ENCODE peak calls at places on chromosomes 5 and 9, in seven cellular contexts. H is ascending aorta, T is PC-9, I is ovary, J is kidney, S is adrenal gland, Y is RWPE1. D is an unnamed sample.
A peak's percentile ranks its signal among the peaks of the same experiment; 100 is the strongest.

GRCh38 chr9:134215709-134216448 is 51.5 kb upstream of the RNU6ATAC start:
- DNase-seq in T (no peak), J (peak; percentile 78), I (peak; percentile 42), H (no peak), S (peak; percentile 15), Y (no peak), D (no peak)

GRCh38 chr9:35533398-35533797 is 43.5 kb downstream of the RUSC2 start:
- DNase-seq in H (no peak), I (no peak), Y (no peak), T (no peak), S (no peak), J (no peak), D (no peak)

GRCh38 chr9:75431388-75431787 is 343.1 kb downstream of the OSTF1 start:
- DNase-seq in S (no peak), J (no peak), I (no peak), Y (no peak), T (no peak), H (no peak), D (no peak)

GRCh38 chr9:127218818-127219217 is 45.8 kb upstream of the GARNL3 start:
- DNase-seq in I (no peak), H (no peak), Y (no peak), J (peak; percentile 70), T (no peak), S (peak; percentile 6), D (no peak)

GRCh38 chr5:172802585-172803176 is 31.4 kb upstream of the ERGIC1 start:
- DNase-seq in J (no peak), H (no peak), T (no peak), I (no peak), Y (no peak), S (peak; percentile 65), D (no peak)

GRCh38 chr5:176870110-176870591 is 29.0 kb downstream of the HK3 start:
- DNase-seq in J (no peak), I (no peak), T (no peak), Y (peak; percentile 57), H (no peak), S (peak; percentile 76), D (no peak)

GRCh38 chr5:83523926-83524325 is 52.4 kb downstream of the VCAN start:
- DNase-seq in Y (no peak), H (no peak), T (no peak), I (no peak), S (no peak), J (no peak), D (no peak)

GRCh38 chr5:102283111-102283797 is 12.8 kb downstream of the SLCO4C1 start:
- DNase-seq in I (no peak), T (no peak), H (no peak), S (no peak), Y (no peak), J (no peak), D (no peak)

GRCh38 chr5:10173716-10174115 is 76.0 kb downstream of the ATPSCKMT start:
- DNase-seq in T (no peak), Y (no peak), I (no peak), S (no peak), J (no peak), H (no peak), D (no peak)

GRCh38 chr9:113633782-113634596 is 170.5 kb downstream of the RGS3 start:
- DNase-seq in J (no peak), Y (no peak), H (no peak), I (peak; percentile 17), T (no peak), S (peak; percentile 2), D (no peak)

GRCh38 chr5:33180900-33181299 is 259.9 kb upstream of the TARS1 start:
- DNase-seq in Y (peak; percentile 51), I (no peak), S (no peak), H (no peak), T (no peak), J (no peak), D (no peak)

GRCh38 chr5:1488882-1489680 is 34.7 kb downstream of the LPCAT1 start:
- DNase-seq in J (no peak), T (no peak), I (no peak), Y (peak; percentile 38), H (no peak), S (no peak), D (no peak)

GRCh38 chr5:143354025-143354424 is 49.5 kb downstream of the NR3C1 start:
- DNase-seq in S (no peak), J (no peak), H (no peak), Y (no peak), I (no peak), T (no peak), D (no peak)

GRCh38 chr9:123360161-123361085 is 4.4 kb downstream of the CRB2 start:
- DNase-seq in I (no peak), Y (no peak), T (no peak), H (no peak), J (no peak), S (peak; percentile 29), D (peak; percentile 74)

GRCh38 chr5:96125335-96125891 is 163.8 kb upstream of the ELL2 start:
- DNase-seq in Y (no peak), S (no peak), I (no peak), J (no peak), H (no peak), T (no peak), D (no peak)

GRCh38 chr9:36191290-36191645 is 547 bp downstream of the CLTA start:
- DNase-seq in T (no peak), H (no peak), J (no peak), I (no peak), Y (peak; percentile 23), S (peak; percentile 30), D (no peak)

GRCh38 chr5:154861946-154862345 is 3.5 kb downstream of the CNOT8 start:
- DNase-seq in T (no peak), Y (no peak), H (no peak), I (no peak), J (no peak), S (no peak), D (no peak)

GRCh38 chr9:135297716-135298075 is 181.9 kb upstream of the PPP1R26 start:
- DNase-seq in Y (no peak), S (no peak), I (no peak), J (peak; percentile 20), T (no peak), H (no peak), D (no peak)

GRCh38 chr9:76878933-76879332 is 27.0 kb downstream of the PRUNE2 start:
- DNase-seq in H (no peak), J (no peak), I (no peak), S (no peak), Y (no peak), T (no peak), D (no peak)

DNA sequence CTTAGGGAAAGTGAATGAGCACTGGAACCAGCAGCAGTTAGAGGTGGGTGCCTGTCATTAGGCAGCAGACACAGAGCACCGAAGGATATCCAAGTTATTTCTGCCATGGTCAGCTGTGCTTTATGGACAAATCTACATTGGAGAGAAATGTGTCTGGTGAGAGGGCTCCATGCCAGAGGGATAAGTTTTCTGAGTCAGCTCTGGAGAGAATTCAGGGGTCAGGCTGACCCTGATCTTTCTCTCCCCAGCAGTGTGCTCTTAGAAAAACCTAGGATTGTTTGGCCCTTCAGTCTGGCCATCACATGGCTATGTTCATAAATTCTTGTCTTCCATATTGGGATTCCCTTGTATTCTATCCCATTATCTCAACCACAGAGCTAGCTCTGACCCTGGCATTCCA is 8.9 kb upstream of the IL17B start:
- DNase-seq in H (no peak), Y (no peak), J (no peak), I (peak; percentile 69), S (peak; percentile 68), T (no peak), D (peak; percentile 80)
- H3K27ac ChIP-seq in H (peak overlapping the region; percentile 93), Y (no peak overlapping the region), J (no peak overlapping the region), I (peak overlapping the region; percentile 87), S (peak overlapping the region; percentile 45), T (no peak overlapping the region), D (peak overlapping the region; percentile 93)

GRCh38 chr9:1453636-1454035 is 403.5 kb downstream of the DMRT2 start:
- DNase-seq in J (no peak), Y (no peak), I (no peak), S (no peak), T (no peak), H (no peak), D (no peak)

GRCh38 chr9:1457460-1457859 is 407.3 kb downstream of the DMRT2 start:
- DNase-seq in J (no peak), S (no peak), Y (no peak), T (no peak), H (no peak), I (no peak), D (no peak)

GRCh38 chr9:1456301-1456999 is 406.3 kb downstream of the DMRT2 start:
- DNase-seq in I (no peak), H (no peak), J (no peak), Y (no peak), T (no peak), S (no peak), D (no peak)

GRCh38 chr9:1454211-1454979 is 404.2 kb downstream of the DMRT2 start:
- DNase-seq in H (no peak), I (no peak), Y (no peak), J (no peak), S (no peak), T (no peak), D (no peak)

DNA sequence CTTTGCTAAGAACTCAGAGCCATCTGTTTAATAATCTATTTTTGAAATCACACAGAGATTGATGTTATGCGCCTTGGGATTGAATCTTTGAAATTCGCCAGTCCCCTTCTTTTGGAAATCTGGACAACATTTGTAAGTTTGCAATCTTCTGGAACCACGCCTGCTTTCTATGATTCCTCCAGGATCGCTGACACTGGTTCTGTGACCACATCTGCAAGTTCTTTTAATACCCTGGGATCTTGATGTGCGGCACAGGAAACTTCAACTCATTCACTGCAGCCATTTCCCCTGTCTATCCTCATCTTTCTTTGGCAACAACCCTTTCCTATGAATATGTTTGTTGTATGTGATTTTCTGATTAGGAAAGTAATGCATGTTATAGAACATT is 404.8 kb downstream of the DMRT2 start:
- DNase-seq in Y (no peak), H (no peak), T (no peak), J (no peak), S (no peak), I (no peak), D (no peak)
- TF ChIP-seq CTCF in Y (no peak), H (no peak), T (no peak), J (no peak), S (no peak), I (no peak), D (no peak)

GRCh38 chr9:96009690-96010477 is 134.4 kb downstream of the ERCC6L2 start:
- DNase-seq in I (no peak), H (no peak), J (no peak), T (no peak), Y (no peak), S (no peak), D (no peak)
- H3K27ac ChIP-seq in I (no peak overlapping the region), H (no peak overlapping the region), J (no peak overlapping the region), T (no peak overlapping the region), Y (no peak overlapping the region), S (no peak overlapping the region), D (no peak overlapping the region)

GRCh38 chr5:120082316-120083068 is 381.6 kb upstream of the PRR16 start:
- DNase-seq in S (no peak), T (no peak), J (no peak), I (no peak), H (no peak), Y (no peak), D (no peak)
- TF ChIP-seq CTCF in S (no peak), T (peak; percentile 26), J (no peak), I (no peak), H (no peak), Y (no peak), D (no peak)